ENCODE peak calls at places on chromosomes 4 and X, in five cellular contexts. C is DND-41, O is endothelial cell of umbilical vein, Z is GM23248, N is K562. Q is an unnamed sample.

GRCh38 chrX:10111364-10112148 is 45.2 kb upstream of the CLCN4 start:
- DNase-seq in C (no peak), O (peak; percentile 17), Z (peak; percentile 42), N (no peak), Q (no peak)

GRCh38 chr4:186780291-186781031 is 56.8 kb upstream of the FAT1 start:
- DNase-seq in C (no peak), O (no peak), Z (no peak), N (no peak), Q (no peak)

GRCh38 chrX:152601848-152602616 is 35.7 kb upstream of the GABRQ start:
- DNase-seq in C (peak; percentile 4), O (no peak), Z (peak; percentile 13), N (peak; percentile 19), Q (peak; percentile 18)

GRCh38 chr4:60562353-60562752 is 637.8 kb upstream of the ADGRL3 start:
- DNase-seq in C (no peak), O (no peak), Z (no peak), N (no peak), Q (no peak)

GRCh38 chrX:44183329-44183728 is 160.1 kb downstream of the EFHC2 start:
- DNase-seq in C (no peak), O (no peak), Z (no peak), N (no peak), Q (no peak)

GRCh38 chr4:138910201-138910913 is 105.2 kb upstream of the NOCT start:
- DNase-seq in C (no peak), O (no peak), Z (peak; percentile 40), N (no peak), Q (no peak)

GRCh38 chr4:7266525-7267292 is 74.4 kb downstream of the SORCS2 start:
- DNase-seq in C (no peak), O (no peak), Z (peak; percentile 96), N (no peak), Q (no peak)

GRCh38 chrX:100635989-100636320 is 651 bp downstream of the TSPAN6 start:
- DNase-seq in C (no peak), O (no peak), Z (no peak), N (no peak), Q (no peak)

GRCh38 chr4:138736362-138736761 is 279.2 kb upstream of the NOCT start:
- DNase-seq in C (no peak), O (peak; percentile 75), Z (peak; percentile 78), N (no peak), Q (no peak)

GRCh38 chr4:128846063-128846462 is 36.6 kb downstream of the JADE1 start:
- DNase-seq in C (no peak), O (no peak), Z (no peak), N (no peak), Q (no peak)

GRCh38 chrX:136933617-136934145 is 53.2 kb upstream of the RBMX start:
- DNase-seq in C (no peak), O (peak; percentile 4), Z (no peak), N (no peak), Q (no peak)

GRCh38 chr4:93416337-93417102 is 412.0 kb upstream of the ATOH1 start:
- DNase-seq in C (no peak), O (no peak), Z (no peak), N (no peak), Q (no peak)

GRCh38 chr4:176360446-176360845 is 40.7 kb downstream of the SPCS3 start:
- DNase-seq in C (no peak), O (no peak), Z (peak; percentile 65), N (no peak), Q (no peak)

GRCh38 chr4:112245383-112245782 is 13.8 kb downstream of the AP1AR start:
- DNase-seq in C (no peak), O (no peak), Z (peak; percentile 28), N (no peak), Q (no peak)

GRCh38 chrX:100870527-100870926 is 3.6 kb downstream of the NOX1 start:
- DNase-seq in C (no peak), O (peak; percentile 67), Z (no peak), N (no peak), Q (no peak)

GRCh38 chr4:42733380-42733779 is 76.5 kb upstream of the ATP8A1 start:
- DNase-seq in C (no peak), O (no peak), Z (no peak), N (no peak), Q (no peak)

GRCh38 chr4:139015948-139016451 is 419 bp downstream of the NOCT start:
- DNase-seq in C (peak; percentile 50), O (peak; percentile 50), Z (peak; percentile 61), N (peak; percentile 56), Q (peak; percentile 56)

GRCh38 chr4:48620861-48621260 is 130.8 kb downstream of the ZAR1 start:
- DNase-seq in C (no peak), O (no peak), Z (no peak), N (no peak), Q (no peak)

GRCh38 chrX:149512225-149512885 is 7.2 kb upstream of the IDS start:
- DNase-seq in C (peak; percentile 68), O (peak; percentile 55), Z (peak; percentile 58), N (peak; percentile 60), Q (peak; percentile 53)

GRCh38 chrX:55135171-55135570 is 46.4 kb downstream of the PAGE2 start:
- DNase-seq in C (peak; percentile 21), O (peak; percentile 59), Z (peak; percentile 47), N (peak; percentile 26), Q (peak; percentile 50)

GRCh38 chr4:94127707-94128328 is 79.8 kb upstream of the SMARCAD1 start:
- DNase-seq in C (no peak), O (peak; percentile 36), Z (peak; percentile 54), N (peak; percentile 46), Q (no peak)

GRCh38 chrX:119647552-119648420 is 41.6 kb upstream of the NKRF start:
- DNase-seq in C (no peak), O (no peak), Z (no peak), N (no peak), Q (no peak)

GRCh38 chr4:113574636-113575103 is 186.9 kb downstream of the CAMK2D start:
- DNase-seq in C (no peak), O (peak; percentile 88), Z (peak; percentile 70), N (no peak), Q (no peak)

GRCh38 chr4:80566203-80566872 is 230.8 kb downstream of the CFAP299 start:
- DNase-seq in C (no peak), O (no peak), Z (peak; percentile 20), N (no peak), Q (no peak)

GRCh38 chrX:134721766-134722532 is 63.7 kb upstream of the PLAC1 start:
- DNase-seq in C (no peak), O (peak; percentile 55), Z (no peak), N (no peak), Q (no peak)

GRCh38 chrX:96906741-96907140 is 23.0 kb downstream of the RPA4 start:
- DNase-seq in C (no peak), O (peak; percentile 90), Z (peak; percentile 4), N (no peak), Q (no peak)

GRCh38 chr4:105236202-105236916 is 89.7 kb downstream of the TET2 start:
- DNase-seq in C (no peak), O (no peak), Z (no peak), N (no peak), Q (no peak)

GRCh38 chr4:17707671-17708070 is 73.8 kb downstream of the FAM184B start:
- DNase-seq in C (no peak), O (no peak), Z (no peak), N (no peak), Q (no peak)

GRCh38 chr4:96247096-96247495 is 407.2 kb downstream of the PDHA2 start:
- DNase-seq in C (no peak), O (no peak), Z (no peak), N (no peak), Q (no peak)

GRCh38 chrX:53294024-53294648 is 12.8 kb upstream of the IQSEC2 start:
- DNase-seq in C (no peak), O (peak; percentile 3), Z (peak; percentile 14), N (peak; percentile 38), Q (no peak)

GRCh38 chrX:2541603-2542002 is 40.8 kb upstream of the DHRSX start:
- DNase-seq in C (no peak), O (no peak), Z (no peak), N (no peak), Q (no peak)

GRCh38 chr4:168766537-168767316 is 243.3 kb downstream of the CBR4 start:
- DNase-seq in C (no peak), O (peak; percentile 82), Z (peak; percentile 64), N (no peak), Q (no peak)
- H3K27ac ChIP-seq in C (no peak overlapping the region), O (peak overlapping the region; percentile 46), Z (peak overlapping the region; percentile 44), N (no peak overlapping the region), Q (peak overlapping the region; percentile 62)

GRCh38 chrX:147916375-147916968 is 4.8 kb downstream of the FMR1 start:
- DNase-seq in C (no peak), O (no peak), Z (no peak), N (no peak), Q (no peak)

GRCh38 chrX:147913570-147913969 is 1.9 kb downstream of the FMR1 start:
- DNase-seq in C (no peak), O (no peak), Z (no peak), N (no peak), Q (no peak)

GRCh38 chrX:147912093-147912801 is 528 bp downstream of the FMR1 start:
- DNase-seq in C (peak; percentile 57), O (peak; percentile 51), Z (peak; percentile 67), N (peak; percentile 33), Q (peak; percentile 35)

GRCh38 chrX:147911192-147912022 is at the start of gene FMR1:
- DNase-seq in C (peak; percentile 94), O (peak; percentile 91), Z (peak; percentile 96), N (peak; percentile 98), Q (peak; percentile 93)

DNA sequence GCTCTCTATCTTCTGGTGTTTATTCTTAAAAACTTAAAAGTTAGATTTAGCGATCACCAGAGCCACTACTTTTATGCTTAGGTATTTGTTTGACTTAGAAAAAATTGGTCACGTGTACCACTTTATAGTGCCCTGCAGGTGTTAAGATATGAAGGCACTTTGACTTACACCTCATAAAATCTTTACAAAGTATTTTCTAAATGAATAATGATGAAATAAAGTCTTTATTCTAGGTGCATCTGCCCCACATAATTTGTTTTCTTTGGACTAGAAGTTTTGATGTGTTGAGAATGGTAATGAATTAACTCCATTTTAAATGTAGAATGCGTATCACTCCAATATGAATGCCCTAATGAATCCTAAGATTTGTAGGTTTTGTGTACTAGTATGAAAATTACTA is 2.9 kb downstream of the FMR1 start:
- DNase-seq in C (no peak), O (no peak), Z (no peak), N (no peak), Q (no peak)
- H3K4me3 ChIP-seq in C (peak overlapping the region; percentile 87), O (no peak overlapping the region), Z (no peak overlapping the region), N (no peak overlapping the region), Q (no peak overlapping the region)

DNA sequence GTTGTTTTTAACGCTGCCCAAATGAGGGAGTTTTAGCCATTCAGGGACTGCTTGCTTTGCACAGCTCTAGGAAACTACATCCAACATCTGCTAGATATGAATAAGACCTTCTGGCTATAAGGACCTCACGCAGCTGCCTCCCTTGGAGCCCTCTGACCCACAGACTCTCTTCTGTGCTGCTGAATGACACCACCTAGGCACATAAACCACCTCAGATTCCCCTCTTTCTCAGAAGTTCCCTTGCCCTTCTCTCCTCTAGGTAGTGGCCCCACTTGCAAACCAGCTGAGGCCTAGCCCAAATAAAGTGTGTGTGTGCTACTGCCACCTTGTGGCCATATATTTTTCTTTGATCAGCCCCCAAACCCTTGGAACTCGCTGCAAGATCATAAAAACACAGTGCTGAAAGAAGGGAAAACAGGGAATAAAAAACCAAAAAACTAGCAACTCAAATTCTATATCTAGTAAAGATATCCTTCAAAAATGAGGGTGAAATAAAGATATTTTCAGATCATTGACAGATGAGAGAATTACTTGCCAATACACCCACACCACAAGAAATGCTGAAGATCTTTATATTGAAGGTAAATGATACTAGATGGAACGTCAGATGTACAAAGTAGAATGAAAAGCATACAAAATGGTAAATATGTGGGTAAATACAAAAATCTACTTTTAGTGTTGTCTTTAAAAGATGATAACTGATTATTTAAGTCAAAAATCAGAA is 265.9 kb downstream of the ADAMTS3 start:
- DNase-seq in C (peak; percentile 46), O (peak; percentile 49), Z (peak; percentile 55), N (peak; percentile 45), Q (peak; percentile 36)
- H3K9ac ChIP-seq in C (no peak overlapping the region), O (no peak overlapping the region), Z (no peak overlapping the region), N (no peak overlapping the region), Q (no peak overlapping the region)

GRCh38 chr4:8505229-8505628 is 64.7 kb downstream of the TRMT44 start:
- DNase-seq in C (no peak), O (no peak), Z (no peak), N (no peak), Q (no peak)
- H3K27ac ChIP-seq in C (no peak overlapping the region), O (no peak overlapping the region), Z (no peak overlapping the region), N (no peak overlapping the region), Q (no peak overlapping the region)